ENCODE peak calls at places on chromosomes 1 and 21, in eight cellular contexts. One of them, this sample, is unnamed.

GRCh38 chr1:10701145-10701544 is 95.3 kb downstream of the CASZ1 start:
- DNase-seq in retina: peak
- DNase-seq in NCI-H2029 treated with DMSO at 0.1 percent for 48 hours: no peak
- DNase-seq in activated CD8-positive, alpha-beta memory T cell treated with anti-CD3 and anti-CD28 coated beads, Interleukin-2, amount 50 U/mL, for 48 hours: no peak
- DNase-seq in aorta: no peak
- DNase-seq in left cardiac atrium: no peak
- DNase-seq in NCI-H1105: peak
- DNase-seq in fibroblast of pulmonary artery: no peak
- DNase-seq in this sample: no peak

GRCh38 chr1:49163041-49163440 is 386.4 kb upstream of the BEND5 start:
- DNase-seq in fibroblast of pulmonary artery: peak
- DNase-seq in NCI-H2029 treated with DMSO at 0.1 percent for 48 hours: peak
- DNase-seq in left cardiac atrium: no peak
- DNase-seq in aorta: no peak
- DNase-seq in retina: no peak
- DNase-seq in NCI-H1105: no peak
- DNase-seq in activated CD8-positive, alpha-beta memory T cell treated with anti-CD3 and anti-CD28 coated beads, Interleukin-2, amount 50 U/mL, for 48 hours: no peak
- DNase-seq in this sample: peak

GRCh38 chr1:12052008-12052573 is 11.0 kb upstream of the TNFRSF8 start:
- DNase-seq in left cardiac atrium: peak
- DNase-seq in NCI-H2029 treated with DMSO at 0.1 percent for 48 hours: no peak
- DNase-seq in NCI-H1105: no peak
- DNase-seq in activated CD8-positive, alpha-beta memory T cell treated with anti-CD3 and anti-CD28 coated beads, Interleukin-2, amount 50 U/mL, for 48 hours: no peak
- DNase-seq in retina: no peak
- DNase-seq in fibroblast of pulmonary artery: peak
- DNase-seq in aorta: peak
- DNase-seq in this sample: peak

GRCh38 chr1:235424092-235424491 is 56.9 kb downstream of the TBCE start:
- DNase-seq in retina: no peak
- DNase-seq in left cardiac atrium: no peak
- DNase-seq in aorta: no peak
- DNase-seq in NCI-H2029 treated with DMSO at 0.1 percent for 48 hours: no peak
- DNase-seq in NCI-H1105: no peak
- DNase-seq in fibroblast of pulmonary artery: no peak
- DNase-seq in activated CD8-positive, alpha-beta memory T cell treated with anti-CD3 and anti-CD28 coated beads, Interleukin-2, amount 50 U/mL, for 48 hours: no peak
- DNase-seq in this sample: no peak

GRCh38 chr1:48687271-48688045 is 89.2 kb downstream of the BEND5 start:
- DNase-seq in retina: peak
- DNase-seq in fibroblast of pulmonary artery: no peak
- DNase-seq in left cardiac atrium: no peak
- DNase-seq in aorta: no peak
- DNase-seq in NCI-H1105: no peak
- DNase-seq in activated CD8-positive, alpha-beta memory T cell treated with anti-CD3 and anti-CD28 coated beads, Interleukin-2, amount 50 U/mL, for 48 hours: no peak
- DNase-seq in NCI-H2029 treated with DMSO at 0.1 percent for 48 hours: peak
- DNase-seq in this sample: peak

GRCh38 chr1:229280037-229280828 is 9.3 kb downstream of the RAB4A start:
- DNase-seq in NCI-H2029 treated with DMSO at 0.1 percent for 48 hours: no peak
- DNase-seq in NCI-H1105: no peak
- DNase-seq in aorta: no peak
- DNase-seq in activated CD8-positive, alpha-beta memory T cell treated with anti-CD3 and anti-CD28 coated beads, Interleukin-2, amount 50 U/mL, for 48 hours: no peak
- DNase-seq in left cardiac atrium: no peak
- DNase-seq in fibroblast of pulmonary artery: no peak
- DNase-seq in retina: no peak
- DNase-seq in this sample: no peak

GRCh38 chr1:3530086-3530930 is 75.8 kb downstream of the ARHGEF16 start:
- DNase-seq in fibroblast of pulmonary artery: no peak
- DNase-seq in NCI-H1105: peak
- DNase-seq in retina: peak
- DNase-seq in left cardiac atrium: no peak
- DNase-seq in NCI-H2029 treated with DMSO at 0.1 percent for 48 hours: no peak
- DNase-seq in activated CD8-positive, alpha-beta memory T cell treated with anti-CD3 and anti-CD28 coated beads, Interleukin-2, amount 50 U/mL, for 48 hours: peak
- DNase-seq in aorta: no peak
- DNase-seq in this sample: no peak

GRCh38 chr1:214840366-214840765 is 237.4 kb downstream of the CENPF start:
- DNase-seq in NCI-H2029 treated with DMSO at 0.1 percent for 48 hours: no peak
- DNase-seq in left cardiac atrium: no peak
- DNase-seq in fibroblast of pulmonary artery: no peak
- DNase-seq in retina: no peak
- DNase-seq in aorta: no peak
- DNase-seq in activated CD8-positive, alpha-beta memory T cell treated with anti-CD3 and anti-CD28 coated beads, Interleukin-2, amount 50 U/mL, for 48 hours: no peak
- DNase-seq in NCI-H1105: no peak
- DNase-seq in this sample: peak

GRCh38 chr1:89125571-89126233 is at the start of gene GBP2:
- DNase-seq in aorta: no peak
- DNase-seq in left cardiac atrium: no peak
- DNase-seq in retina: no peak
- DNase-seq in fibroblast of pulmonary artery: peak
- DNase-seq in activated CD8-positive, alpha-beta memory T cell treated with anti-CD3 and anti-CD28 coated beads, Interleukin-2, amount 50 U/mL, for 48 hours: peak
- DNase-seq in NCI-H2029 treated with DMSO at 0.1 percent for 48 hours: no peak
- DNase-seq in NCI-H1105: no peak
- DNase-seq in this sample: peak

GRCh38 chr1:24275510-24275909 is 43.6 kb upstream of the GRHL3 start:
- DNase-seq in fibroblast of pulmonary artery: peak
- DNase-seq in NCI-H2029 treated with DMSO at 0.1 percent for 48 hours: no peak
- DNase-seq in left cardiac atrium: no peak
- DNase-seq in NCI-H1105: no peak
- DNase-seq in activated CD8-positive, alpha-beta memory T cell treated with anti-CD3 and anti-CD28 coated beads, Interleukin-2, amount 50 U/mL, for 48 hours: no peak
- DNase-seq in retina: no peak
- DNase-seq in aorta: no peak
- DNase-seq in this sample: peak

GRCh38 chr1:107965112-107965991 is at the start of gene VAV3:
- DNase-seq in NCI-H2029 treated with DMSO at 0.1 percent for 48 hours: no peak
- DNase-seq in activated CD8-positive, alpha-beta memory T cell treated with anti-CD3 and anti-CD28 coated beads, Interleukin-2, amount 50 U/mL, for 48 hours: peak
- DNase-seq in retina: peak
- DNase-seq in NCI-H1105: peak
- DNase-seq in fibroblast of pulmonary artery: peak
- DNase-seq in left cardiac atrium: peak
- DNase-seq in aorta: peak
- DNase-seq in this sample: peak

GRCh38 chr1:180254854-180255253 is 24.8 kb downstream of the LHX4 start:
- DNase-seq in NCI-H2029 treated with DMSO at 0.1 percent for 48 hours: no peak
- DNase-seq in activated CD8-positive, alpha-beta memory T cell treated with anti-CD3 and anti-CD28 coated beads, Interleukin-2, amount 50 U/mL, for 48 hours: no peak
- DNase-seq in NCI-H1105: no peak
- DNase-seq in left cardiac atrium: no peak
- DNase-seq in retina: peak
- DNase-seq in aorta: no peak
- DNase-seq in fibroblast of pulmonary artery: no peak
- DNase-seq in this sample: no peak

GRCh38 chr1:235442788-235443429 is 61.3 kb downstream of the B3GALNT2 start:
- DNase-seq in retina: no peak
- DNase-seq in aorta: no peak
- DNase-seq in NCI-H1105: no peak
- DNase-seq in left cardiac atrium: no peak
- DNase-seq in NCI-H2029 treated with DMSO at 0.1 percent for 48 hours: no peak
- DNase-seq in fibroblast of pulmonary artery: peak
- DNase-seq in activated CD8-positive, alpha-beta memory T cell treated with anti-CD3 and anti-CD28 coated beads, Interleukin-2, amount 50 U/mL, for 48 hours: no peak
- DNase-seq in this sample: peak

GRCh38 chr1:66532798-66533783 is 862 bp upstream of the SGIP1 start:
- DNase-seq in NCI-H1105: no peak
- DNase-seq in left cardiac atrium: peak
- DNase-seq in retina: peak
- DNase-seq in activated CD8-positive, alpha-beta memory T cell treated with anti-CD3 and anti-CD28 coated beads, Interleukin-2, amount 50 U/mL, for 48 hours: peak
- DNase-seq in aorta: peak
- DNase-seq in fibroblast of pulmonary artery: peak
- DNase-seq in NCI-H2029 treated with DMSO at 0.1 percent for 48 hours: no peak
- DNase-seq in this sample: peak

GRCh38 chr1:160260436-160261382 is 1.6 kb downstream of the DCAF8 start:
- DNase-seq in retina: no peak
- DNase-seq in fibroblast of pulmonary artery: peak
- DNase-seq in aorta: no peak
- DNase-seq in NCI-H2029 treated with DMSO at 0.1 percent for 48 hours: no peak
- DNase-seq in activated CD8-positive, alpha-beta memory T cell treated with anti-CD3 and anti-CD28 coated beads, Interleukin-2, amount 50 U/mL, for 48 hours: no peak
- DNase-seq in NCI-H1105: peak
- DNase-seq in left cardiac atrium: no peak
- DNase-seq in this sample: peak

GRCh38 chr1:21292991-21293536 is 2.8 kb upstream of the ECE1 start:
- DNase-seq in left cardiac atrium: no peak
- DNase-seq in NCI-H1105: no peak
- DNase-seq in aorta: no peak
- DNase-seq in activated CD8-positive, alpha-beta memory T cell treated with anti-CD3 and anti-CD28 coated beads, Interleukin-2, amount 50 U/mL, for 48 hours: peak
- DNase-seq in fibroblast of pulmonary artery: no peak
- DNase-seq in retina: no peak
- DNase-seq in NCI-H2029 treated with DMSO at 0.1 percent for 48 hours: no peak
- DNase-seq in this sample: no peak

GRCh38 chr1:245205396-245205795 is 50.6 kb downstream of the KIF26B start:
- DNase-seq in left cardiac atrium: no peak
- DNase-seq in activated CD8-positive, alpha-beta memory T cell treated with anti-CD3 and anti-CD28 coated beads, Interleukin-2, amount 50 U/mL, for 48 hours: no peak
- DNase-seq in NCI-H1105: no peak
- DNase-seq in aorta: no peak
- DNase-seq in NCI-H2029 treated with DMSO at 0.1 percent for 48 hours: no peak
- DNase-seq in retina: no peak
- DNase-seq in fibroblast of pulmonary artery: no peak
- DNase-seq in this sample: no peak

GRCh38 chr1:239717097-239718051 is 331.0 kb downstream of the CHRM3 start:
- DNase-seq in aorta: no peak
- DNase-seq in fibroblast of pulmonary artery: no peak
- DNase-seq in retina: no peak
- DNase-seq in left cardiac atrium: no peak
- DNase-seq in NCI-H2029 treated with DMSO at 0.1 percent for 48 hours: no peak
- DNase-seq in activated CD8-positive, alpha-beta memory T cell treated with anti-CD3 and anti-CD28 coated beads, Interleukin-2, amount 50 U/mL, for 48 hours: no peak
- DNase-seq in NCI-H1105: no peak
- DNase-seq in this sample: no peak

GRCh38 chr21:46517361-46517760 is 58.7 kb downstream of the DIP2A start:
- DNase-seq in aorta: no peak
- DNase-seq in left cardiac atrium: peak
- DNase-seq in fibroblast of pulmonary artery: no peak
- DNase-seq in NCI-H2029 treated with DMSO at 0.1 percent for 48 hours: no peak
- DNase-seq in NCI-H1105: no peak
- DNase-seq in activated CD8-positive, alpha-beta memory T cell treated with anti-CD3 and anti-CD28 coated beads, Interleukin-2, amount 50 U/mL, for 48 hours: no peak
- DNase-seq in retina: no peak
- DNase-seq in this sample: no peak

GRCh38 chr21:33402011-33402979 is 918 bp upstream of the IFNGR2 start:
- DNase-seq in NCI-H1105: no peak
- DNase-seq in retina: peak
- DNase-seq in aorta: peak
- DNase-seq in fibroblast of pulmonary artery: peak
- DNase-seq in activated CD8-positive, alpha-beta memory T cell treated with anti-CD3 and anti-CD28 coated beads, Interleukin-2, amount 50 U/mL, for 48 hours: no peak
- DNase-seq in left cardiac atrium: peak
- DNase-seq in NCI-H2029 treated with DMSO at 0.1 percent for 48 hours: no peak
- DNase-seq in this sample: peak

GRCh38 chr21:23083242-23083641 is 2085.0 kb downstream of the NCAM2 start:
- DNase-seq in aorta: no peak
- DNase-seq in fibroblast of pulmonary artery: no peak
- DNase-seq in activated CD8-positive, alpha-beta memory T cell treated with anti-CD3 and anti-CD28 coated beads, Interleukin-2, amount 50 U/mL, for 48 hours: no peak
- DNase-seq in retina: no peak
- DNase-seq in NCI-H1105: no peak
- DNase-seq in left cardiac atrium: no peak
- DNase-seq in NCI-H2029 treated with DMSO at 0.1 percent for 48 hours: no peak
- DNase-seq in this sample: no peak

GRCh38 chr1:246569248-246570238 is 3.3 kb downstream of the CNST start:
- DNase-seq in retina: no peak
- DNase-seq in fibroblast of pulmonary artery: peak
- DNase-seq in NCI-H1105: no peak
- DNase-seq in activated CD8-positive, alpha-beta memory T cell treated with anti-CD3 and anti-CD28 coated beads, Interleukin-2, amount 50 U/mL, for 48 hours: no peak
- DNase-seq in aorta: no peak
- DNase-seq in left cardiac atrium: no peak
- DNase-seq in NCI-H2029 treated with DMSO at 0.1 percent for 48 hours: peak
- DNase-seq in this sample: no peak

GRCh38 chr1:197948926-197949899 is 32.0 kb downstream of the LHX9 start:
- DNase-seq in NCI-H2029 treated with DMSO at 0.1 percent for 48 hours: no peak
- DNase-seq in aorta: no peak
- DNase-seq in activated CD8-positive, alpha-beta memory T cell treated with anti-CD3 and anti-CD28 coated beads, Interleukin-2, amount 50 U/mL, for 48 hours: no peak
- DNase-seq in NCI-H1105: no peak
- DNase-seq in fibroblast of pulmonary artery: no peak
- DNase-seq in retina: no peak
- DNase-seq in left cardiac atrium: no peak
- DNase-seq in this sample: no peak

GRCh38 chr21:36347278-36347961 is 27.4 kb downstream of the MORC3 start:
- DNase-seq in left cardiac atrium: no peak
- DNase-seq in activated CD8-positive, alpha-beta memory T cell treated with anti-CD3 and anti-CD28 coated beads, Interleukin-2, amount 50 U/mL, for 48 hours: no peak
- DNase-seq in retina: no peak
- DNase-seq in fibroblast of pulmonary artery: no peak
- DNase-seq in aorta: no peak
- DNase-seq in NCI-H1105: no peak
- DNase-seq in NCI-H2029 treated with DMSO at 0.1 percent for 48 hours: no peak
- DNase-seq in this sample: peak

GRCh38 chr1:161726631-161727342 is 5.4 kb downstream of the FCRLB start:
- DNase-seq in left cardiac atrium: peak
- DNase-seq in fibroblast of pulmonary artery: peak
- DNase-seq in aorta: peak
- DNase-seq in NCI-H2029 treated with DMSO at 0.1 percent for 48 hours: no peak
- DNase-seq in NCI-H1105: peak
- DNase-seq in activated CD8-positive, alpha-beta memory T cell treated with anti-CD3 and anti-CD28 coated beads, Interleukin-2, amount 50 U/mL, for 48 hours: peak
- DNase-seq in retina: peak
- DNase-seq in this sample: peak

This sample was measured in astrocyte of the spinal cord.